ENCODE peak calls at places on chromosomes 2 and 18, in four cellular contexts. One of them, this sample, is unnamed.

GRCh38 chr2:112867701-112868631 is 31.4 kb upstream of the IL1B start:
- DNase-seq in substantia nigra: no peak
- DNase-seq in NCI-H1092: no peak
- DNase-seq in C1 segment of cervical spinal cord: no peak
- DNase-seq in this sample: no peak

GRCh38 chr2:165911231-165911630 is 42.3 kb downstream of the TTC21B start:
- DNase-seq in substantia nigra: no peak
- DNase-seq in NCI-H1092: no peak
- DNase-seq in C1 segment of cervical spinal cord: no peak
- DNase-seq in this sample: no peak

GRCh38 chr2:128372621-128373341 is 54.1 kb upstream of the HS6ST1 start:
- DNase-seq in substantia nigra: no peak
- DNase-seq in NCI-H1092: no peak
- DNase-seq in C1 segment of cervical spinal cord: no peak
- DNase-seq in this sample: no peak

GRCh38 chr18:45837283-45838070 is 12.0 kb downstream of the SIGLEC15 start:
- DNase-seq in substantia nigra: no peak
- DNase-seq in NCI-H1092: peak
- DNase-seq in C1 segment of cervical spinal cord: no peak
- DNase-seq in this sample: peak

GRCh38 chr2:40827371-40827770 is 375.5 kb upstream of the SLC8A1 start:
- DNase-seq in substantia nigra: no peak
- DNase-seq in NCI-H1092: no peak
- DNase-seq in C1 segment of cervical spinal cord: no peak
- DNase-seq in this sample: no peak

GRCh38 chr2:153770359-153770991 is 101.2 kb upstream of the GALNT13 start:
- DNase-seq in substantia nigra: no peak
- DNase-seq in NCI-H1092: no peak
- DNase-seq in C1 segment of cervical spinal cord: no peak
- DNase-seq in this sample: no peak

GRCh38 chr2:69241039-69241586 is 145.9 kb downstream of the GFPT1 start:
- DNase-seq in substantia nigra: no peak
- DNase-seq in NCI-H1092: peak
- DNase-seq in C1 segment of cervical spinal cord: no peak
- DNase-seq in this sample: no peak

GRCh38 chr2:233289590-233290424 is 17.8 kb upstream of the SAG start:
- DNase-seq in substantia nigra: peak
- DNase-seq in NCI-H1092: no peak
- DNase-seq in C1 segment of cervical spinal cord: no peak
- DNase-seq in this sample: no peak

GRCh38 chr18:62329676-62330454 is 4.8 kb downstream of the TNFRSF11A start:
- DNase-seq in substantia nigra: no peak
- DNase-seq in NCI-H1092: no peak
- DNase-seq in C1 segment of cervical spinal cord: no peak
- DNase-seq in this sample: no peak

GRCh38 chr2:3413642-3414041 is 34.1 kb downstream of the TRAPPC12 start:
- DNase-seq in substantia nigra: no peak
- DNase-seq in NCI-H1092: peak
- DNase-seq in C1 segment of cervical spinal cord: no peak
- DNase-seq in this sample: no peak

GRCh38 chr2:179981085-179981484 is 26.0 kb downstream of the CWC22 start:
- DNase-seq in substantia nigra: no peak
- DNase-seq in NCI-H1092: no peak
- DNase-seq in C1 segment of cervical spinal cord: no peak
- DNase-seq in this sample: no peak

GRCh38 chr2:161044095-161044874 is 115.9 kb upstream of the TANK start:
- DNase-seq in substantia nigra: no peak
- DNase-seq in NCI-H1092: no peak
- DNase-seq in C1 segment of cervical spinal cord: no peak
- DNase-seq in this sample: no peak

GRCh38 chr2:173210270-173211196 is 134.9 kb downstream of the MAP3K20 start:
- DNase-seq in substantia nigra: no peak
- DNase-seq in NCI-H1092: peak
- DNase-seq in C1 segment of cervical spinal cord: peak
- DNase-seq in this sample: no peak

GRCh38 chr2:172082105-172082943 is 3.0 kb upstream of the DLX1 start:
- DNase-seq in substantia nigra: no peak
- DNase-seq in NCI-H1092: no peak
- DNase-seq in C1 segment of cervical spinal cord: no peak
- DNase-seq in this sample: no peak

GRCh38 chr2:167018590-167018989 is 130.3 kb downstream of the XIRP2 start:
- DNase-seq in substantia nigra: no peak
- DNase-seq in NCI-H1092: no peak
- DNase-seq in C1 segment of cervical spinal cord: no peak
- DNase-seq in this sample: no peak

GRCh38 chr2:171564463-171564862 is 42.2 kb downstream of the CYBRD1 start:
- DNase-seq in substantia nigra: no peak
- DNase-seq in NCI-H1092: no peak
- DNase-seq in C1 segment of cervical spinal cord: no peak
- DNase-seq in this sample: no peak

GRCh38 chr2:158464426-158465281 is 7.9 kb downstream of the PKP4 start:
- DNase-seq in substantia nigra: no peak
- DNase-seq in NCI-H1092: no peak
- DNase-seq in C1 segment of cervical spinal cord: no peak
- DNase-seq in this sample: no peak

GRCh38 chr2:88754585-88755305 is 63.3 kb downstream of the RPIA start:
- DNase-seq in substantia nigra: no peak
- DNase-seq in NCI-H1092: peak
- DNase-seq in C1 segment of cervical spinal cord: no peak
- DNase-seq in this sample: no peak

GRCh38 chr18:5424903-5425302 is 118.9 kb downstream of the EPB41L3 start:
- DNase-seq in substantia nigra: no peak
- DNase-seq in NCI-H1092: peak
- DNase-seq in C1 segment of cervical spinal cord: peak
- DNase-seq in this sample: no peak

GRCh38 chr18:48797841-48798255 is 152.9 kb downstream of the SMAD7 start:
- DNase-seq in substantia nigra: no peak
- DNase-seq in NCI-H1092: peak
- DNase-seq in C1 segment of cervical spinal cord: peak
- DNase-seq in this sample: no peak

GRCh38 chr2:25700221-25700660 is 26.9 kb upstream of the DTNB start:
- DNase-seq in substantia nigra: no peak
- DNase-seq in NCI-H1092: no peak
- DNase-seq in C1 segment of cervical spinal cord: peak
- DNase-seq in this sample: peak

GRCh38 chr2:161019311-161019710 is 140.9 kb upstream of the TANK start:
- DNase-seq in substantia nigra: no peak
- DNase-seq in NCI-H1092: no peak
- DNase-seq in C1 segment of cervical spinal cord: no peak
- DNase-seq in this sample: no peak

GRCh38 chr18:67428148-67428547 is 88.4 kb downstream of the DSEL start:
- DNase-seq in substantia nigra: no peak
- DNase-seq in NCI-H1092: no peak
- DNase-seq in C1 segment of cervical spinal cord: no peak
- DNase-seq in this sample: no peak

GRCh38 chr2:100178085-100178788 is 35.8 kb upstream of the AFF3 start:
- DNase-seq in substantia nigra: no peak
- DNase-seq in NCI-H1092: no peak
- DNase-seq in C1 segment of cervical spinal cord: no peak
- DNase-seq in this sample: no peak

GRCh38 chr18:53254265-53254664 is 914.3 kb downstream of the DCC start:
- DNase-seq in substantia nigra: no peak
- DNase-seq in NCI-H1092: no peak
- DNase-seq in C1 segment of cervical spinal cord: no peak
- DNase-seq in this sample: no peak

GRCh38 chr2:120547662-120548061 is 188.0 kb upstream of the GLI2 start:
- DNase-seq in substantia nigra: no peak
- DNase-seq in NCI-H1092: no peak
- DNase-seq in C1 segment of cervical spinal cord: no peak
- DNase-seq in this sample: no peak

GRCh38 chr2:217478831-217479435 is 523.9 kb downstream of the TNS1 start:
- DNase-seq in substantia nigra: no peak
- DNase-seq in NCI-H1092: no peak
- DNase-seq in C1 segment of cervical spinal cord: no peak
- DNase-seq in this sample: no peak

GRCh38 chr2:64338910-64339500 is 115.0 kb upstream of the LGALSL start:
- DNase-seq in substantia nigra: no peak
- DNase-seq in NCI-H1092: no peak
- DNase-seq in C1 segment of cervical spinal cord: no peak
- DNase-seq in this sample: no peak